ENCODE peak calls at places on chromosomes 6 and 20, in ten cellular contexts. F, N, O, A, X, G, K, W, Z and L are unnamed samples. For H3K36me3, the result is how much of the 10 kb centered on the place peaks cover.

GRCh38 chr20:38927902-38928578 is 1.8 kb downstream of the FAM83D start:
- DNase-seq in O (no peak), Z (no peak), X (no peak), N (no peak), A (no peak), K (no peak), W (no peak), G (no peak), F (no peak), L (peak)

GRCh38 chr6:138555294-138555988 is 56.1 kb upstream of the NHSL1 start:
- DNase-seq in X (no peak), K (no peak), G (peak), Z (no peak), W (no peak), A (no peak), F (no peak), O (no peak), N (peak), L (peak)

GRCh38 chr6:128388380-128388779 is 132.0 kb downstream of the PTPRK start:
- DNase-seq in F (no peak), G (no peak), K (no peak), Z (no peak), W (no peak), X (no peak), N (no peak), O (no peak), A (no peak), L (no peak)

GRCh38 chr20:39429716-39430115 is 467.6 kb downstream of the DHX35 start:
- DNase-seq in G (peak), K (peak), F (no peak), A (no peak), X (no peak), N (no peak), W (no peak), O (no peak), Z (no peak), L (peak)

GRCh38 chr6:41558033-41558807 is 12.0 kb downstream of the FOXP4 start:
- DNase-seq in W (no peak), G (no peak), O (peak), K (no peak), F (no peak), Z (no peak), X (no peak), N (no peak), A (no peak), L (no peak)

GRCh38 chr6:75791881-75792280 is 42.8 kb downstream of the MYO6 start:
- DNase-seq in F (no peak), W (no peak), Z (no peak), N (no peak), X (no peak), O (no peak), G (no peak), K (no peak), A (no peak), L (peak)

GRCh38 chr20:44911264-44911921 is 1.5 kb downstream of the PABPC1L start:
- DNase-seq in F (peak), W (no peak), O (peak), K (peak), N (peak), X (peak), Z (no peak), G (peak), A (no peak), L (peak)

GRCh38 chr6:159633196-159633595 is 59.8 kb downstream of the SOD2 start:
- DNase-seq in Z (no peak), N (no peak), W (no peak), G (peak), F (no peak), K (peak), O (peak), X (no peak), A (no peak), L (peak)

GRCh38 chr6:169255643-169256042 is 2.0 kb upstream of the THBS2 start:
- DNase-seq in K (no peak), X (no peak), Z (no peak), N (no peak), G (no peak), O (no peak), F (no peak), A (no peak), W (no peak), L (no peak)

GRCh38 chr20:59147197-59147596 is 16.4 kb upstream of the ZNF831 start:
- DNase-seq in W (no peak), G (no peak), X (no peak), A (no peak), F (no peak), K (no peak), Z (no peak), N (no peak), O (no peak), L (no peak)

GRCh38 chr20:859661-860294 is 26.3 kb downstream of the FAM110A start:
- DNase-seq in G (no peak), W (no peak), K (no peak), X (no peak), Z (no peak), A (no peak), N (no peak), F (no peak), O (peak), L (peak)

GRCh38 chr6:160431231-160431630 is 83.1 kb downstream of the SLC22A3 start:
- DNase-seq in F (no peak), A (peak), N (no peak), G (no peak), K (no peak), X (peak), W (peak), O (peak), Z (peak), L (peak)

GRCh38 chr6:142671791-142672190 is 273.2 kb downstream of the HIVEP2 start:
- DNase-seq in G (no peak), X (no peak), Z (no peak), W (no peak), O (no peak), N (no peak), A (no peak), F (no peak), K (no peak), L (no peak)

GRCh38 chr6:56151825-56152224 is 95.6 kb downstream of the COL21A1 start:
- DNase-seq in O (no peak), X (no peak), A (no peak), W (no peak), G (no peak), Z (no peak), F (no peak), N (no peak), K (no peak), L (no peak)

GRCh38 chr6:106178900-106179299 is 92.8 kb downstream of the PRDM1 start:
- DNase-seq in K (no peak), O (no peak), X (no peak), Z (no peak), N (no peak), G (no peak), W (no peak), F (no peak), A (no peak), L (no peak)

GRCh38 chr20:25090492-25091429 is 8.8 kb upstream of the VSX1 start:
- DNase-seq in X (no peak), F (no peak), A (no peak), Z (no peak), K (no peak), O (no peak), W (no peak), N (no peak), G (no peak), L (no peak)

GRCh38 chr6:74115674-74116073 is 419.7 kb downstream of the CD109 start:
- DNase-seq in A (no peak), G (no peak), X (no peak), O (peak), F (no peak), K (no peak), W (no peak), N (no peak), Z (no peak), L (peak)

GRCh38 chr6:77456531-77457248 is 6.6 kb downstream of the HTR1B start:
- DNase-seq in G (peak), X (no peak), O (peak), Z (peak), A (no peak), N (no peak), K (no peak), F (no peak), W (peak), L (peak)

GRCh38 chr6:130575971-130576370 is 210.2 kb downstream of the TMEM200A start:
- DNase-seq in A (no peak), Z (no peak), K (no peak), F (no peak), W (no peak), N (no peak), O (no peak), X (no peak), G (peak), L (no peak)

GRCh38 chr6:49606696-49607390 is 29.8 kb downstream of the RHAG start:
- DNase-seq in W (peak), K (peak), N (no peak), Z (no peak), A (no peak), O (peak), G (peak), F (no peak), X (no peak), L (peak)

GRCh38 chr6:168167431-168168315 is 88.7 kb upstream of the FRMD1 start:
- DNase-seq in Z (no peak), X (no peak), O (no peak), N (peak), K (no peak), W (no peak), G (no peak), A (no peak), F (no peak), L (no peak)

GRCh38 chr6:119445666-119446622 is 96.4 kb upstream of the MAN1A1 start:
- DNase-seq in K (no peak), W (no peak), Z (no peak), F (no peak), G (no peak), O (peak), X (no peak), N (no peak), A (no peak), L (peak)

GRCh38 chr6:109332748-109333147 is 49.5 kb downstream of the CD164 start:
- DNase-seq in W (no peak), G (peak), F (no peak), K (no peak), Z (no peak), N (no peak), A (no peak), X (no peak), O (no peak), L (no peak)

GRCh38 chr20:64108731-64109389 is 1.5 kb upstream of the NPBWR2 start:
- DNase-seq in K (no peak), A (peak), F (peak), N (no peak), X (no peak), O (no peak), W (no peak), G (no peak), Z (no peak), L (no peak)

GRCh38 chr20:47043076-47043475 is 148.4 kb downstream of the EYA2 start:
- DNase-seq in O (peak), Z (no peak), G (no peak), K (no peak), X (no peak), F (no peak), N (no peak), W (no peak), A (no peak), L (no peak)

GRCh38 chr6:4677751-4678065 is 98.5 kb upstream of the CDYL start:
- DNase-seq in X (no peak), F (no peak), Z (no peak), G (no peak), O (no peak), N (no peak), W (no peak), A (no peak), K (no peak), L (no peak)

GRCh38 chr20:24612799-24613775 is 143.7 kb downstream of the SYNDIG1 start:
- DNase-seq in G (no peak), W (no peak), F (no peak), X (no peak), A (no peak), K (no peak), O (peak), Z (no peak), N (no peak), L (no peak)

GRCh38 chr20:2745936-2746635 is 53.5 kb downstream of the EBF4 start:
- DNase-seq in A (no peak), F (no peak), X (no peak), N (peak), G (no peak), W (no peak), Z (no peak), O (no peak), K (no peak), L (no peak)

GRCh38 chr20:53606364-53606985 is 12.8 kb upstream of the ZNF217 start:
- DNase-seq in K (no peak), G (peak), F (peak), A (no peak), X (no peak), W (no peak), O (peak), Z (no peak), N (no peak), L (no peak)

GRCh38 chr6:3566812-3567211 is 110.0 kb upstream of the SLC22A23 start:
- DNase-seq in G (no peak), W (peak), X (no peak), K (no peak), A (no peak), Z (no peak), F (no peak), N (no peak), O (peak), L (peak)

GRCh38 chr6:156833755-156834154 is 56.6 kb downstream of the ARID1B start:
- DNase-seq in Z (no peak), G (no peak), F (no peak), W (no peak), X (no peak), A (no peak), K (no peak), O (no peak), N (no peak), L (no peak)

GRCh38 chr6:36698196-36698595 is 570 bp downstream of the RAB44 start:
- DNase-seq in A (no peak), X (no peak), O (no peak), Z (no peak), N (no peak), F (peak), K (no peak), W (no peak), G (no peak), L (no peak)

GRCh38 chr20:36284751-36285150 is 21.4 kb upstream of the DLGAP4 start:
- DNase-seq in X (no peak), G (no peak), O (no peak), F (peak), K (no peak), N (no peak), Z (no peak), W (no peak), A (no peak), L (no peak)

GRCh38 chr20:36281785-36282380 is 24.3 kb upstream of the DLGAP4 start:
- DNase-seq in X (no peak), N (no peak), A (no peak), F (peak), K (no peak), Z (no peak), O (no peak), G (no peak), W (no peak), L (no peak)

GRCh38 chr20:36285746-36286447 is 20.2 kb upstream of the DLGAP4 start:
- DNase-seq in O (no peak), X (no peak), G (no peak), K (no peak), Z (no peak), W (no peak), F (no peak), N (no peak), A (no peak), L (no peak)
- H3K4me3 ChIP-seq in O (no peak), X (no peak), G (no peak), K (no peak), Z (no peak), W (no peak), F (no peak), N (no peak), A (no peak), L (no peak)

GRCh38 chr20:37108676-37109075 is 12.9 kb upstream of the RBL1 start:
- DNase-seq in K (no peak), Z (no peak), A (no peak), O (no peak), W (no peak), G (no peak), X (no peak), F (no peak), N (no peak), L (peak)
- H3K36me3 ChIP-seq in K (under half), Z (under half), A (under half), O (under half), W (under half), G (under half), X (under half), F (under half), N (under half), L (under half)

DNA sequence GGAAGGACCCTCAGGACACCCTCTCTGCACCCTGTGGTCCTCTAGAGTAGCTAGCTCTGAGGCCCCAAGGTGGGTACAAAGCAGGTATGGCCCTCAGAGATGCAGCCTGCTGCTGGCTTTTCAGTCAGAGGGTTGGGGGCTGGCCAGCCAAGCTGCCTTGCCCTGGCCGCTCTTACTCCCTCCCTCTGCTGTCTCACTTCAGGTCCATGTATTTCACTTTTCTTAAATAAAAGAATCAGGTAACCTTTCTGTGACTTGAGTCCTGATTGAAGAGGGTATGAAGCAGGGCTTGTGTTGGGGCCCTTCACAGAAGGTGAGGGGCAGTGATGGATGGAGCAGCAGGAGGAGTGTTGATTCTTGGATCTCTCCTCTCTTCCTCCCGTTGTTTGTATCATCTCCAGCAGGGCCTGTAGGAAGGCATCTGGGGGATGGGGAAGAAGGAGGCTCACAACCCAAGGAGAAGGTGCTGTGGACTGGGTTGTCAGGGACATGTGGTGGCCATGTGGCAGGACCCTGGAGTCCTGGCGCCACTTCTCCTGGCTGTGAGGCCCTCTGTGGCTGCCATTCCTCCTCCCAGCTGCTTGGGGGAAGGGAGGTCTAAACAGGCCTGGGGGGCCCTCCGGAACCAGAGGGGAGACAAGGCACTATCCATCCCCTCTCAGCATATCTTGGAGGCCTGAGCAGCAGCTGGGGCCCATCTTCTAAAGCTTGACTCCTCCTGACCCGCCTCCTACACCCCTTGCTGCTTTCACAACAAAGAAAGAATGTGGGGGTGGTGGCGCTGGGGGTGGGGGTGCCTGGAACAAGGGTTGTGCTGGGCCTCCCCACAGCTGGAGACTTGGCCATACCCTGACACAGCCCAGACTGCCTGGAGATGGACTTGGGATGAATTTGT is 1.0 kb upstream of the PTK7 start:
- DNase-seq in K (no peak), G (no peak), F (no peak), W (no peak), A (peak), N (peak), Z (no peak), X (no peak), O (peak), L (no peak)
- TF ChIP-seq CTCF in K (no peak), G (no peak), F (no peak), W (no peak), A (no peak), N (no peak), Z (no peak), X (no peak), O (no peak), L (no peak)

GRCh38 chr6:163596174-163596573 is 181.7 kb downstream of the QKI start:
- DNase-seq in O (no peak), W (no peak), Z (no peak), X (no peak), F (no peak), G (peak), A (no peak), K (no peak), N (no peak), L (no peak)
- H3K4me3 ChIP-seq in O (no peak), W (no peak), Z (no peak), X (no peak), F (no peak), G (no peak), A (no peak), K (no peak), N (no peak), L (no peak)

GRCh38 chr20:62049342-62050165 is 16.1 kb downstream of the TAF4 start:
- DNase-seq in N (no peak), K (no peak), F (peak), G (no peak), X (no peak), A (no peak), Z (no peak), W (no peak), O (no peak), L (no peak)
- H3K36me3 ChIP-seq in N (under half), K (under half), F (under half), G (under half), X (under half), A (under half), Z (under half), W (under half), O (under half), L (under half)